ENCODE peak calls at places on chromosome 21, in nine cellular contexts. S is nephron progenitor cell; K is CD8-positive, alpha-beta T cell; A is pancreas; T is BJ; E is cardiac muscle cell; V is breast epithelium; Y is stomach; M is astrocyte of the cerebellum. J is an unnamed sample.

GRCh38 chr21:30482130-30482529 is 2.0 kb upstream of the KRTAP19-1 start:
- DNase-seq in V (no peak), K (no peak), A (no peak), S (no peak), M (no peak), T (no peak), Y (no peak), E (peak; percentile 9), J (no peak)

GRCh38 chr21:25963186-25963585 is 207.4 kb downstream of the APP start:
- DNase-seq in A (no peak), S (no peak), V (no peak), E (no peak), T (no peak), Y (no peak), K (no peak), M (peak; percentile 58), J (no peak)

GRCh38 chr21:29947119-29947518 is 7.3 kb upstream of the GRIK1 start:
- DNase-seq in K (no peak), M (no peak), Y (no peak), E (no peak), S (no peak), A (no peak), T (no peak), V (no peak), J (no peak)

GRCh38 chr21:14215971-14216621 is at the start of gene RBM11:
- DNase-seq in A (peak; percentile 75), E (peak; percentile 92), K (peak; percentile 86), S (peak; percentile 87), Y (peak; percentile 81), T (no peak), V (peak; percentile 73), M (peak; percentile 3), J (peak; percentile 69)

GRCh38 chr21:25139390-25139789 is 467.9 kb downstream of the MRPL39 start:
- DNase-seq in E (no peak), V (no peak), Y (no peak), S (no peak), M (no peak), T (no peak), K (no peak), A (no peak), J (no peak)

GRCh38 chr21:29245104-29245643 is 53.5 kb upstream of the BACH1 start:
- DNase-seq in S (no peak), T (no peak), A (no peak), V (no peak), K (no peak), E (no peak), Y (no peak), M (no peak), J (no peak)

GRCh38 chr21:44462834-44463200 is 7.5 kb downstream of the LRRC3 start:
- DNase-seq in S (no peak), E (no peak), T (no peak), V (no peak), K (no peak), Y (no peak), M (no peak), A (no peak), J (no peak)

GRCh38 chr21:45153358-45154318 is 79.3 kb downstream of the ADARB1 start:
- DNase-seq in T (peak; percentile 39), E (no peak), M (peak; percentile 44), Y (no peak), K (peak; percentile 43), V (no peak), A (no peak), S (no peak), J (no peak)

GRCh38 chr21:28230559-28230958 is 762.1 kb downstream of the LTN1 start:
- DNase-seq in S (no peak), A (no peak), E (no peak), T (no peak), M (no peak), K (no peak), Y (no peak), V (no peak), J (no peak)

GRCh38 chr21:45456014-45456835 is 51.3 kb downstream of the COL18A1 start:
- DNase-seq in T (no peak), E (no peak), S (no peak), M (no peak), V (no peak), A (no peak), K (no peak), Y (no peak), J (no peak)

GRCh38 chr21:37232274-37233018 is 34.7 kb downstream of the VPS26C start:
- DNase-seq in T (no peak), V (no peak), Y (no peak), M (no peak), S (no peak), K (no peak), E (no peak), A (no peak), J (no peak)

GRCh38 chr21:30425826-30426225 is at the start of gene KRTAP13-3:
- DNase-seq in V (no peak), T (no peak), K (no peak), Y (no peak), S (no peak), M (no peak), E (no peak), A (no peak), J (no peak)

GRCh38 chr21:19922122-19922521 is 1076.1 kb upstream of the NCAM2 start:
- DNase-seq in A (no peak), T (no peak), V (no peak), K (no peak), Y (no peak), E (no peak), S (no peak), M (no peak), J (no peak)

GRCh38 chr21:24112020-24112419 is 1495.3 kb downstream of the MRPL39 start:
- DNase-seq in K (no peak), A (no peak), M (peak; percentile 8), S (no peak), V (no peak), Y (no peak), T (no peak), E (no peak), J (no peak)

GRCh38 chr21:46273341-46273740 is 12.1 kb downstream of the MCM3AP start:
- DNase-seq in T (no peak), S (no peak), K (no peak), A (no peak), E (no peak), V (no peak), M (no peak), Y (no peak), J (no peak)

GRCh38 chr21:17081193-17081592 is 431.6 kb upstream of the CXADR start:
- DNase-seq in T (no peak), V (no peak), E (no peak), M (no peak), S (no peak), Y (no peak), K (no peak), A (no peak), J (no peak)

GRCh38 chr21:23574932-23575331 is 2032.3 kb downstream of the MRPL39 start:
- DNase-seq in K (no peak), S (no peak), E (no peak), T (no peak), Y (no peak), M (no peak), A (no peak), V (no peak), J (no peak)

GRCh38 chr21:16193758-16194606 is 464.2 kb downstream of the USP25 start:
- DNase-seq in V (no peak), M (peak; percentile 51), Y (peak; percentile 31), E (peak; percentile 71), K (no peak), S (peak; percentile 55), T (peak; percentile 34), A (peak; percentile 18), J (no peak)

GRCh38 chr21:29295066-29295650 is 3.6 kb upstream of the BACH1 start:
- DNase-seq in M (no peak), Y (no peak), S (no peak), V (no peak), T (no peak), K (peak; percentile 52), A (no peak), E (no peak), J (no peak)

GRCh38 chr21:27104749-27105439 is 138.0 kb upstream of the ADAMTS5 start:
- DNase-seq in E (no peak), V (no peak), M (no peak), K (no peak), A (no peak), T (peak; percentile 24), S (no peak), Y (no peak), J (no peak)

GRCh38 chr21:27101533-27101932 is 134.6 kb upstream of the ADAMTS5 start:
- DNase-seq in K (no peak), T (no peak), E (no peak), A (no peak), Y (no peak), S (no peak), M (no peak), V (no peak), J (no peak)
- TF ChIP-seq CTCF in K (no peak), T (no peak), E (no peak), A (no peak), Y (no peak), S (no peak), M (no peak), V (no peak), J (no peak)

GRCh38 chr21:32099812-32100416 is 178.9 kb downstream of the MIS18A start:
- DNase-seq in A (no peak), M (no peak), V (no peak), E (no peak), Y (no peak), K (no peak), S (no peak), T (no peak), J (no peak)
- TF ChIP-seq CTCF in A (no peak), M (no peak), V (no peak), E (no peak), Y (no peak), K (no peak), S (no peak), T (no peak), J (no peak)

GRCh38 chr21:35677298-35677841 is 383.0 kb downstream of the SETD4 start:
- DNase-seq in K (no peak), A (no peak), T (no peak), S (no peak), M (no peak), V (no peak), Y (no peak), E (no peak), J (no peak)
- TF ChIP-seq CTCF in K (no peak), A (no peak), T (no peak), S (no peak), M (no peak), V (no peak), Y (no peak), E (no peak), J (no peak)

GRCh38 chr21:42864286-42864685 is 15.1 kb downstream of the WDR4 start:
- DNase-seq in A (no peak), K (no peak), Y (no peak), T (no peak), V (no peak), S (no peak), E (no peak), M (no peak), J (no peak)
- TF ChIP-seq CTCF in A (no peak), K (no peak), Y (no peak), T (no peak), V (no peak), S (no peak), E (no peak), M (no peak), J (no peak)

J was measured in RWPE2.